ENCODE peak calls at places on chromosomes 5 and 9, in eight cellular contexts. B is AG04449, L is neural progenitor cell, X is ascending aorta, J is endothelial cell, M is fibroblast of lung, V is NB4, Q is cardiac muscle cell. R is an unnamed sample.

GRCh38 chr5:145980718-145981117 is 44.3 kb downstream of the SH3RF2 start:
- DNase-seq in B (no peak), L (no peak), X (no peak), J (no peak), M (no peak), V (no peak), Q (no peak), R (no peak)

GRCh38 chr5:1481266-1481998 is 36.2 kb upstream of the SLC6A3 start:
- DNase-seq in B (no peak), L (no peak), X (no peak), J (no peak), M (no peak), V (no peak), Q (no peak), R (no peak)

GRCh38 chr9:109769250-109769649 is 10.7 kb upstream of the PALM2AKAP2 start:
- DNase-seq in B (no peak), L (no peak), X (peak; percentile 71), J (no peak), M (no peak), V (no peak), Q (no peak), R (no peak)

GRCh38 chr5:7015586-7016256 is 302.5 kb downstream of the TENT4A start:
- DNase-seq in B (no peak), L (peak; percentile 33), X (no peak), J (peak; percentile 10), M (no peak), V (peak; percentile 22), Q (no peak), R (no peak)

GRCh38 chr9:4883326-4883873 is 90.7 kb downstream of the RCL1 start:
- DNase-seq in B (no peak), L (no peak), X (no peak), J (no peak), M (no peak), V (no peak), Q (no peak), R (no peak)

GRCh38 chr5:179906795-179907569 is 715 bp downstream of the TBC1D9B start:
- DNase-seq in B (no peak), L (peak; percentile 69), X (no peak), J (peak; percentile 32), M (peak; percentile 14), V (peak; percentile 49), Q (peak; percentile 59), R (no peak)

GRCh38 chr5:24630925-24631324 is 13.9 kb downstream of the CDH10 start:
- DNase-seq in B (no peak), L (no peak), X (no peak), J (no peak), M (no peak), V (no peak), Q (no peak), R (no peak)

GRCh38 chr5:167245871-167246270 is 1045.6 kb upstream of the WWC1 start:
- DNase-seq in B (no peak), L (peak; percentile 17), X (no peak), J (no peak), M (no peak), V (no peak), Q (peak; percentile 6), R (no peak)

GRCh38 chr9:98740226-98740881 is 31.6 kb upstream of the GABBR2 start:
- DNase-seq in B (no peak), L (no peak), X (no peak), J (no peak), M (no peak), V (no peak), Q (no peak), R (no peak)

GRCh38 chr9:83062653-83063527 is at the start of gene RASEF:
- DNase-seq in B (no peak), L (peak; percentile 74), X (no peak), J (peak; percentile 51), M (peak; percentile 6), V (no peak), Q (peak; percentile 48), R (no peak)

GRCh38 chr5:180084638-180085561 is 13.3 kb upstream of the RNF130 start:
- DNase-seq in B (no peak), L (peak; percentile 36), X (peak; percentile 53), J (no peak), M (no peak), V (peak; percentile 73), Q (no peak), R (no peak)

GRCh38 chr9:752681-753200 is 88.8 kb upstream of the DMRT1 start:
- DNase-seq in B (no peak), L (no peak), X (no peak), J (no peak), M (no peak), V (peak; percentile 96), Q (no peak), R (peak; percentile 22)

GRCh38 chr5:160158087-160158486 is 38.8 kb upstream of the PWWP2A start:
- DNase-seq in B (no peak), L (no peak), X (no peak), J (no peak), M (no peak), V (peak; percentile 18), Q (no peak), R (no peak)
- TF ChIP-seq CTCF in B (no peak), L (no peak), X (no peak), J (no peak), M (no peak), V (no peak), Q (no peak), R (no peak)

GRCh38 chr9:88026133-88026510 is 51.8 kb upstream of the CDK20 start:
- DNase-seq in B (no peak), L (no peak), X (no peak), J (no peak), M (no peak), V (no peak), Q (no peak), R (no peak)

GRCh38 chr9:88024896-88025295 is 50.6 kb upstream of the CDK20 start:
- DNase-seq in B (no peak), L (peak; percentile 73), X (no peak), J (no peak), M (no peak), V (no peak), Q (no peak), R (no peak)

GRCh38 chr9:88028338-88028737 is 54.0 kb upstream of the CDK20 start:
- DNase-seq in B (no peak), L (no peak), X (no peak), J (no peak), M (no peak), V (no peak), Q (no peak), R (no peak)

GRCh38 chr9:88023001-88023400 is 48.7 kb upstream of the CDK20 start:
- DNase-seq in B (no peak), L (no peak), X (no peak), J (no peak), M (no peak), V (no peak), Q (no peak), R (no peak)

DNA sequence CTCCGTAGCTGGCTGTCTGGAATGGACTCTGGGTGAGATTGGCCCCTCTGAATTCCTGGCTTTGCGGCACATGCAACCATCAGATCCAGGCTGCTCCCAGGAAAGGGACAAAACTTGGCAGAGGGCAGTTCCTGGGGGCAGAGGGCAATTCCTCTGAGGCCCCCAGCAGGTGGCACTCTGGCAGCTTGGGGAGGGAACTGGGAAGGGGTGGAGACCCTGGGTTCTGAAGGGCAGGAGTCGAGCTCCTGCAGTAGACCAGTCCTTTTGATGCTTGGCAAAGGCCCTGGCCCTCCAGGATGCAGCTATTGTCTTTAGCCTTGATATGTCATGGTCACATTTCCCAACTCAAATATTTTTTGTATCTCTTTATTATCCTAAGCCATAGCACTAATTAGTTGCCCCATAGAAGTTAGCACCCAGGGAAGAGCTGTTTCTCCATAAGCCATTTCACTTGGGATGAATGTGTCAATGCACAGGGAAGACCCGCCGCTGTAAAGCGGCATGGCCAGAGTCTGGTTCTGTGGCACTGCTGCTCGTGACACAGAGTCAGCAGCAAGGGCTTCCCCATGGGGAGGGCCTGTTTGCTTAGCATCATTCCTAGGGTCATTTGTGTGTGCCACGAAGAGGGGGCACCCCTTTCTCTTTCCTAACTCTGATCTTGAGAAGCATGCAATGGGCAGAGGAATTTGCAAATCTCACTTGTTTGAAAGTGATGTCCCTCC is 51.2 kb upstream of the CDK20 start:
- DNase-seq in B (no peak), L (no peak), X (no peak), J (no peak), M (no peak), V (no peak), Q (no peak), R (no peak)
- TF ChIP-seq CTCF in B (no peak), L (peak; percentile 23), X (no peak), J (no peak), M (no peak), V (peak; percentile 4), Q (no peak), R (no peak)

DNA sequence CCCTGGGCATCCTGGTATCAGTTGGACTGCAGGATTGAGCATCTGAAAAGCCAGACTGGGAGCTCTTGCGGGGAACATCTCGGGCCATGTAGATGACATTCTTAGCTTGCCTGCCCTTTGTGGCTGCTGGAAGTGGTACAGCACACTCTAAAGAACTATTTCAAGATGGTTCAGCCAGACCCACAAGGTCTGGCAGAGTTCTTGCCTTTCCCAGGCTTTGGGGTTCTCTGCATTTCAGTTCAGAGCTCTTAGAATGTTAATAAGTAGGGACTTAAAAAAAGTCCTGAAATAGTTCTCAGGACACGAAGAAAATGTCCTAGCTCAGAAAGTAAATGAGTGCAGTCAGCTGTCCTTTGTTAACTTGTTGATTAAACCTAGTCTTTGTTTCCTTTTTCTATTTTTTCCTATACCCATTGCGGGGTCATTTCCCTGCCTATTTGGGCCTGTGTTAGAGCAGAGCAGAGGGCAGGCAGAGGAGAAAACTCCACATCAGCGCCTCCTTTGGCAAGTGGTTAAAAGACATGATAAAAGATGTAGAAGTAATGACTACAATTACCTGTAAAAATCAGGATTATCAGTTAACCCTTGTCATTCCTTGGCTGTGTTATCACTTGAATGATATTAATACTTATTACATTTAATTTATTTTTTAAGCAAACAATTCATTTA is 291.5 kb downstream of the ZSWIM6 start:
- DNase-seq in B (no peak), L (peak; percentile 63), X (no peak), J (peak; percentile 54), M (no peak), V (peak; percentile 6), Q (peak; percentile 34), R (no peak)
- TF ChIP-seq CTCF in B (no peak), L (peak; percentile 63), X (no peak), J (no peak), M (peak; percentile 18), V (no peak), Q (peak; percentile 25), R (peak; percentile 49)

GRCh38 chr5:99061711-99062110 is 132.9 kb upstream of the CHD1 start:
- DNase-seq in B (no peak), L (no peak), X (no peak), J (no peak), M (peak; percentile 35), V (peak; percentile 9), Q (no peak), R (peak; percentile 81)

GRCh38 chr5:99058466-99058865 is 129.7 kb upstream of the CHD1 start:
- DNase-seq in B (no peak), L (no peak), X (no peak), J (no peak), M (no peak), V (no peak), Q (no peak), R (peak; percentile 12)

GRCh38 chr5:99059685-99060084 is 130.9 kb upstream of the CHD1 start:
- DNase-seq in B (no peak), L (no peak), X (no peak), J (no peak), M (no peak), V (no peak), Q (no peak), R (no peak)

GRCh38 chr5:99061299-99061698 is 132.5 kb upstream of the CHD1 start:
- DNase-seq in B (no peak), L (no peak), X (no peak), J (no peak), M (no peak), V (no peak), Q (no peak), R (peak; percentile 17)

GRCh38 chr5:99060306-99061261 is 131.8 kb upstream of the CHD1 start:
- DNase-seq in B (no peak), L (peak; percentile 71), X (peak; percentile 72), J (peak; percentile 79), M (peak; percentile 75), V (peak; percentile 72), Q (peak; percentile 74), R (peak; percentile 62)
- TF ChIP-seq CTCF in B (peak; percentile 69), L (peak; percentile 99), X (peak; percentile 41), J (peak; percentile 91), M (peak; percentile 90), V (peak; percentile 70), Q (peak; percentile 87), R (peak; percentile 98)